ENCODE peak calls at places on chromosomes 13 and 19, in seven cellular contexts. W is left ventricle myocardium inferior, B is psoas muscle, U is DND-41, O is endodermal cell, J is cardiac muscle cell, X is prostate gland. E is an unnamed sample.

GRCh38 chr19:52722062-52723005 is 12.5 kb downstream of the ZNF611 start:
- DNase-seq in B (no peak), W (no peak), X (no peak), J (peak; percentile 41), O (no peak), U (no peak), E (no peak)

GRCh38 chr13:77699059-77699680 is 1.7 kb downstream of the SLAIN1 start:
- DNase-seq in W (no peak), B (no peak), J (no peak), O (no peak), U (no peak), X (no peak), E (no peak)

GRCh38 chr19:5880604-5881078 is 10.3 kb upstream of the FUT5 start:
- DNase-seq in J (peak; percentile 91), O (peak; percentile 73), W (peak; percentile 78), U (no peak), B (peak; percentile 57), X (peak; percentile 57), E (peak; percentile 40)

GRCh38 chr13:114141261-114141996 is 9.0 kb upstream of the RASA3 start:
- DNase-seq in W (no peak), U (no peak), B (no peak), X (no peak), J (no peak), O (no peak), E (peak; percentile 25)

GRCh38 chr13:31594056-31594455 is 145.3 kb upstream of the RXFP2 start:
- DNase-seq in U (no peak), O (no peak), J (no peak), B (no peak), X (no peak), W (no peak), E (no peak)

GRCh38 chr19:45973564-45974338 is at the start of gene NOVA2:
- DNase-seq in B (peak; percentile 73), X (no peak), O (peak; percentile 98), W (peak; percentile 73), U (peak; percentile 19), J (peak; percentile 78), E (peak; percentile 32)

GRCh38 chr13:87244256-87244870 is 426.8 kb upstream of the SLITRK5 start:
- DNase-seq in J (no peak), W (no peak), B (no peak), X (no peak), U (no peak), O (no peak), E (no peak)

GRCh38 chr19:11090264-11091032 is 1.2 kb downstream of the LDLR start:
- DNase-seq in B (peak; percentile 96), U (peak; percentile 99), X (peak; percentile 99), J (peak; percentile 98), W (peak; percentile 99), O (peak; percentile 99), E (peak; percentile 100)

GRCh38 chr13:30154931-30155330 is 152.4 kb downstream of the KATNAL1 start:
- DNase-seq in B (no peak), O (no peak), X (no peak), W (no peak), U (no peak), J (no peak), E (no peak)

GRCh38 chr13:30156826-30157615 is 150.3 kb downstream of the KATNAL1 start:
- DNase-seq in W (no peak), O (no peak), X (no peak), J (no peak), B (no peak), U (no peak), E (no peak)

GRCh38 chr13:30157616-30157993 is 149.7 kb downstream of the KATNAL1 start:
- DNase-seq in J (no peak), X (no peak), U (no peak), W (no peak), O (no peak), B (no peak), E (no peak)

GRCh38 chr13:30154531-30154930 is 152.8 kb downstream of the KATNAL1 start:
- DNase-seq in B (no peak), U (no peak), W (no peak), X (no peak), J (no peak), O (no peak), E (no peak)

GRCh38 chr13:30156270-30156669 is 151.1 kb downstream of the KATNAL1 start:
- DNase-seq in W (no peak), J (no peak), U (no peak), X (no peak), O (no peak), B (no peak), E (no peak)
- H3K4me1 ChIP-seq in W (no peaks in the 10 kb centered on the region), J (no peaks in the 10 kb centered on the region), U (peaks cover under 1% of the 10 kb centered on the region), X (no peaks in the 10 kb centered on the region), O (no peaks in the 10 kb centered on the region), B (no peaks in the 10 kb centered on the region), E (no peaks in the 10 kb centered on the region)

DNA sequence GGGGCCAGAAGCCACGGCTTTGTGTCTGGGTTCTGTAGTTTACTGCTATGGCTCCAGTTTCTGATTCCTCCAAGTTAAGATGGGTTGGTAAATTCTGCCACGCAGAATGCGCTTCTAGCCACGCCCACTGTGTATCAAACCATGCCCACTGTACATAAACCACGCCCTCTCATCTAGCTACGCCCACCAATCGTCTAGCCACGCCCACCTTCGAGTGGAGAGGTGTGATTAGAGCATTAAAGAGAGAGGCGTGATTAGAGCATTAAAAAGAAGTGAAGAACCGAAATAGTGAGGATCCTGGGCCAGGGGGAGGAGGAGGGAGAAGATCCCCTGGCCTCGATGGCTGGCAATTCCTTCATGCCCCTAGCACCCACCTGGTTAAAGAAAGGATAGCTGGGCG is 43.7 kb upstream of the ADGRE5 start:
- DNase-seq in J (peak; percentile 30), X (no peak), B (no peak), W (no peak), U (peak; percentile 62), O (peak; percentile 91), E (peak; percentile 81)
- H3K9me3 ChIP-seq in J (no peaks in the 10 kb centered on the region), X (no peaks in the 10 kb centered on the region), B (no peaks in the 10 kb centered on the region), W (no peaks in the 10 kb centered on the region), U (no peaks in the 10 kb centered on the region), O (no peaks in the 10 kb centered on the region), E (no peaks in the 10 kb centered on the region)

DNA sequence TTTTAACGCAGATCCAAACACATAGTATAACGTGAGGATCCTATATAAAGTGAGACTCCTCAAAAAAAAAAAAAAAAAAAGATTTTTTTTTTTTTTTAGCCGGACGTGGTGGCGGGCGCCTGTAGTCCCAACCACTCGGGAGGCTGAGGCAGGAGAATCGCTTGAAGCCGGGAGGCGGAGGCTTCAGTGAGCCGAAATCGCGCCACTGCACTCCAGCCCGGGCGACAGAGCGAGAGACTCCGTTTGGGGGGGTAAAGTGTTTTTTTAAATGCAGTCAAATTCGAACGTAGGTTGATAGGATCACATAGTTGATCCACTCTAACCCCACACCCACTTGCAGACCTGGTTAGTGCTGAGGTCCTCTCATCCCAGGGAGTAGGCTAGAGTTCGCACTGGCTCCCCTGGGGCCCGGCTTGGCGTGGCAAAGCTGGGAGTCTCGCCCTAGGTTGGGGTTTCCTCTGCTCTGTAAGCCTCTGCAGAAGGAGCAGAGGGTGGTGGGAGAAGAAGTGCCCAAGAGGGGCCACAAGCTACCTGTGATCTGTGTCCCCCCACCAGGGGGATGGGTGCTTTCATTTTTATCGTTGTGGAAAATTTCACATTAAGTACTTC is 6.5 kb downstream of the RNF225 start:
- DNase-seq in U (peak; percentile 45), B (no peak), O (no peak), J (no peak), X (no peak), W (no peak), E (peak; percentile 48)
- TF ChIP-seq CTCF in U (no peak), B (no peak), O (peak; percentile 15), J (no peak), X (no peak), W (no peak), E (no peak)

DNA sequence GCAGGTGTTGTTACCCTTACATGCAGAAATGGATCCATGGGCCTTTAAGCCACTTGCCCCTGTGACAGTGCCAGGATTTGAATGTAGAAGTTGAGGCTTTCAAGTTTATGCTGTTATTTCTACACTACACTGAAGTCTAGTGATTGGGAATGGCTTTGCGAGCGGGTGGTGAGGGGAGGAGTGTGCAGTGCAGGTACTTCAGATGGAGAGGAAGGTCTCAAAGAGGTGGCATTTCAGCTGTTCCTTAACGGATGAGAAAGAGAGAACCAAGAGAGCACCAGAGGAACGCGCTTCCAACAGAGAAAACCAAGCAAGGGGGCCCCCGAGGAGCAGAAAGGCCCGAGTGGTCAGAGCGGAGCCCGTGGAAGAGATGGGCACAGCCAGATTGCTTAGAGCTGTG is 13.3 kb downstream of the ACTN4 start:
- DNase-seq in O (no peak), B (no peak), X (no peak), U (no peak), W (no peak), J (no peak), E (no peak)
- H3K4me1 ChIP-seq in O (peaks cover 38% of the 10 kb centered on the region), B (peaks cover 95% of the 10 kb centered on the region), X (peaks cover 46% of the 10 kb centered on the region), U (peaks cover 18% of the 10 kb centered on the region), W (peaks cover 100% of the 10 kb centered on the region), J (peaks cover 83% of the 10 kb centered on the region), E (peaks cover 92% of the 10 kb centered on the region)

DNA sequence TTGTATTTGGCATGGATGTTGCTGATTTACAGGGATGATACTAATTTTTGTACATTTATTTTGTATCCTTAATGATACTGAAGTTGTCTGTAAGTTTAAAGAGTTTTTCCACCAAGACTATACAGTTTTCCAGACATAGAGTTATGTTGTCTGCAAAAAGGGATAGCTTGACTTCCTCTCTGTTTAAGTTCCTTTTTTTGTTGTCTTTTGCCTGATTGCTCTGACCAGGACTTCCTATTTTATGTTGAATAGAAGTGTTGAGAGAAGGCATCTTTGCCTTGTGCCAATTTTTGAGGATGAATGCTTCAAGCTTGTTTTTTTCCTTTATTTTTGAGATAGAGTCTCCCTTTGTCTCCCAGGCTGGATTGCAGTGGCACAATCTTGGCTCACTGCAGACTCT is 36.8 kb upstream of the ZNF681 start:
- DNase-seq in W (no peak), U (no peak), J (no peak), B (no peak), O (no peak), X (no peak), E (no peak)
- H3K9me3 ChIP-seq in W (peaks cover 13% of the 10 kb centered on the region), U (no peaks in the 10 kb centered on the region), J (no peaks in the 10 kb centered on the region), B (no peaks in the 10 kb centered on the region), O (peaks cover 22% of the 10 kb centered on the region), X (no peaks in the 10 kb centered on the region), E (peaks cover 32% of the 10 kb centered on the region)

DNA sequence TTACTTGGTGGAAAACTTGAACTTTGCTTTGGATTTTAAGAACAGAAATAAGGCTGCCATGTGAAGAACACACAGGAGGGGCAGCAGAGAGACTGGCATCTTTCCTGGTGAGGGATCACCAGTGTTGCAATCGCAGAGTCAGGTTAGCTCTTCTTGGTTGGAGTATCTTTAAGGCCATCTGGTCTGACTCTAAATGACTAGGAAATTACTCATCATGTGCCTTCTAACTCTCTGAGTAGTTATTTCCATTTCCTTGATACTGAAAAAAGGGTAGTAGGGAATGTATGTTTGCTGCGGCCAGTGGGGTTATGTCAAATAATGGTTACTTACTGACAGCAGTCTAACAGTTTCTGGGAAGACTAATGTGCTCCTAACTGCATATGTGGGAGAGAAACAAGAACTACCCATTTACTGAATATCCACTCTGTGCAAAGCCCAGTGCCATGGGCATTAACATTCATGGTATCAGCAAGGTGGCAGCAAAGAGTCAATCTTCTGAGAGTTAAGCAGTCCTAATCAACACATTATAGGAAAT is 122.1 kb downstream of the COG6 start:
- DNase-seq in J (peak; percentile 87), B (no peak), U (no peak), X (no peak), W (no peak), O (peak; percentile 59), E (no peak)
- TF ChIP-seq CTCF in J (peak; percentile 48), B (no peak), U (peak; percentile 43), X (no peak), W (peak; percentile 45), O (peak; percentile 63), E (no peak)